ENCODE peak calls at places on chromosome 22, in seven cellular contexts. W is fibroblast of lung, Z is H9, E is mucosa of descending colon, D is Peyer's patch, Y is stomach, N is neural progenitor cell. J is an unnamed sample. For H3K4me1, the result is how much of the 10 kb centered on the place peaks cover.

GRCh38 chr22:41341990-41342389 is 39.8 kb upstream of the TEF start:
- DNase-seq in W (no peak), Z (no peak), E (no peak), D (no peak), Y (no peak), N (no peak), J (no peak)

GRCh38 chr22:20001082-20001638 is 15.5 kb downstream of the ARVCF start:
- DNase-seq in W (peak), Z (no peak), E (no peak), D (no peak), Y (no peak), N (no peak), J (no peak)

GRCh38 chr22:38572065-38572464 is 2.1 kb upstream of the DMC1 start:
- DNase-seq in W (peak), Z (no peak), E (peak), D (peak), Y (no peak), N (peak), J (peak)

GRCh38 chr22:34973926-34974325 is 92.0 kb upstream of the ISX start:
- DNase-seq in W (peak), Z (no peak), E (no peak), D (no peak), Y (no peak), N (peak), J (no peak)

GRCh38 chr22:38411016-38411415 is 44.0 kb downstream of the KCNJ4 start:
- DNase-seq in W (no peak), Z (no peak), E (no peak), D (no peak), Y (no peak), N (no peak), J (no peak)

GRCh38 chr22:27669798-27670599 is 131.6 kb downstream of the MN1 start:
- DNase-seq in W (peak), Z (peak), E (no peak), D (no peak), Y (no peak), N (no peak), J (no peak)

GRCh38 chr22:36334081-36334831 is 53.5 kb downstream of the MYH9 start:
- DNase-seq in W (peak), Z (peak), E (no peak), D (no peak), Y (no peak), N (peak), J (peak)

GRCh38 chr22:24567668-24568067 is 11.9 kb downstream of the SNRPD3 start:
- DNase-seq in W (no peak), Z (no peak), E (no peak), D (no peak), Y (no peak), N (no peak), J (no peak)

GRCh38 chr22:46408568-46409506 is 73.3 kb downstream of the TRMU start:
- DNase-seq in W (no peak), Z (no peak), E (no peak), D (no peak), Y (no peak), N (no peak), J (no peak)

GRCh38 chr22:35632902-35633301 is 15.3 kb upstream of the APOL6 start:
- DNase-seq in W (no peak), Z (no peak), E (no peak), D (no peak), Y (no peak), N (no peak), J (no peak)

GRCh38 chr22:45844949-45845613 is 131.9 kb downstream of the WNT7B start:
- DNase-seq in W (peak), Z (no peak), E (no peak), D (no peak), Y (no peak), N (peak), J (no peak)

GRCh38 chr22:28506207-28506606 is 173.4 kb downstream of the TTC28 start:
- DNase-seq in W (no peak), Z (no peak), E (no peak), D (no peak), Y (no peak), N (no peak), J (no peak)

GRCh38 chr22:29481265-29482000 is 1.4 kb downstream of the NEFH start:
- DNase-seq in W (no peak), Z (peak), E (no peak), D (no peak), Y (no peak), N (peak), J (no peak)

GRCh38 chr22:41576877-41577276 is 12.8 kb downstream of the PMM1 start:
- DNase-seq in W (peak), Z (peak), E (peak), D (peak), Y (peak), N (peak), J (no peak)

GRCh38 chr22:24414984-24415945 is 12.1 kb upstream of the ADORA2A start:
- DNase-seq in W (no peak), Z (no peak), E (no peak), D (no peak), Y (no peak), N (no peak), J (no peak)

GRCh38 chr22:21923163-21923561 is 29.5 kb downstream of the PPM1F start:
- DNase-seq in W (no peak), Z (no peak), E (no peak), D (no peak), Y (no peak), N (no peak), J (no peak)

GRCh38 chr22:37228106-37229011 is 15.7 kb downstream of the RAC2 start:
- DNase-seq in W (peak), Z (no peak), E (no peak), D (peak), Y (no peak), N (no peak), J (peak)

GRCh38 chr22:30210235-30210831 is 36.2 kb downstream of the LIF start:
- DNase-seq in W (peak), Z (peak), E (no peak), D (no peak), Y (peak), N (peak), J (no peak)

GRCh38 chr22:30305519-30305905 is 16.2 kb upstream of the CASTOR1 start:
- DNase-seq in W (no peak), Z (no peak), E (peak), D (peak), Y (peak), N (no peak), J (peak)

GRCh38 chr22:47355776-47356432 is 593.5 kb downstream of the TBC1D22A start:
- DNase-seq in W (no peak), Z (no peak), E (no peak), D (no peak), Y (peak), N (no peak), J (no peak)

GRCh38 chr22:30857791-30858190 is 110.8 kb downstream of the MORC2 start:
- DNase-seq in W (no peak), Z (no peak), E (no peak), D (peak), Y (peak), N (no peak), J (no peak)

GRCh38 chr22:48061726-48062125 is 1299.3 kb downstream of the TBC1D22A start:
- DNase-seq in W (no peak), Z (no peak), E (no peak), D (no peak), Y (no peak), N (no peak), J (no peak)

GRCh38 chr22:20537325-20537756 is 29.9 kb downstream of the MED15 start:
- DNase-seq in W (no peak), Z (no peak), E (no peak), D (no peak), Y (no peak), N (no peak), J (no peak)

GRCh38 chr22:37419370-37419915 is 7.8 kb downstream of the ELFN2 start:
- DNase-seq in W (no peak), Z (no peak), E (no peak), D (no peak), Y (no peak), N (no peak), J (no peak)

GRCh38 chr22:38850941-38851849 is 7.4 kb upstream of the NPTXR start:
- DNase-seq in W (peak), Z (no peak), E (no peak), D (no peak), Y (no peak), N (no peak), J (no peak)

GRCh38 chr22:29030618-29031235 is 30.9 kb downstream of the C22orf31 start:
- DNase-seq in W (peak), Z (peak), E (peak), D (peak), Y (peak), N (peak), J (no peak)

GRCh38 chr22:36136475-36136874 is 24.1 kb downstream of the APOL3 start:
- DNase-seq in W (peak), Z (no peak), E (no peak), D (no peak), Y (no peak), N (no peak), J (no peak)

GRCh38 chr22:29152381-29153138 is 53.1 kb upstream of the EMID1 start:
- DNase-seq in W (peak), Z (peak), E (peak), D (peak), Y (peak), N (peak), J (no peak)

GRCh38 chr22:33188316-33188715 is 130.1 kb upstream of the SYN3 start:
- DNase-seq in W (no peak), Z (no peak), E (no peak), D (no peak), Y (no peak), N (no peak), J (no peak)

GRCh38 chr22:32804823-32805585 is 3.5 kb downstream of the TIMP3 start:
- DNase-seq in W (peak), Z (no peak), E (no peak), D (no peak), Y (no peak), N (peak), J (no peak)

GRCh38 chr22:45058622-45058912 is 48.8 kb upstream of the PHF21B start:
- DNase-seq in W (no peak), Z (no peak), E (no peak), D (no peak), Y (no peak), N (no peak), J (no peak)

GRCh38 chr22:29096736-29097669 is 24.2 kb downstream of the KREMEN1 start:
- DNase-seq in W (no peak), Z (no peak), E (no peak), D (no peak), Y (peak), N (peak), J (no peak)

GRCh38 chr22:31044262-31044861 is 36.8 kb upstream of the SMTN start:
- DNase-seq in W (peak), Z (peak), E (peak), D (peak), Y (peak), N (no peak), J (no peak)

GRCh38 chr22:36447634-36448033 is 33.8 kb downstream of the TXN2 start:
- DNase-seq in W (no peak), Z (no peak), E (no peak), D (no peak), Y (no peak), N (no peak), J (no peak)

GRCh38 chr22:46196268-46196667 is 45.9 kb downstream of the PPARA start:
- DNase-seq in W (no peak), Z (no peak), E (peak), D (peak), Y (peak), N (no peak), J (no peak)

GRCh38 chr22:31491218-31491962 is 1.7 kb upstream of the EIF4ENIF1 start:
- DNase-seq in W (no peak), Z (peak), E (no peak), D (no peak), Y (no peak), N (peak), J (no peak)

GRCh38 chr22:33867118-33867863 is 53.0 kb downstream of the LARGE1 start:
- DNase-seq in W (peak), Z (no peak), E (peak), D (peak), Y (peak), N (no peak), J (no peak)

GRCh38 chr22:33921576-33922181 is 1.4 kb upstream of the LARGE1 start:
- DNase-seq in W (peak), Z (peak), E (peak), D (peak), Y (peak), N (peak), J (peak)

GRCh38 chr22:20430101-20430640 is 7.5 kb downstream of the SCARF2 start:
- DNase-seq in W (no peak), Z (peak), E (no peak), D (peak), Y (no peak), N (no peak), J (peak)

DNA sequence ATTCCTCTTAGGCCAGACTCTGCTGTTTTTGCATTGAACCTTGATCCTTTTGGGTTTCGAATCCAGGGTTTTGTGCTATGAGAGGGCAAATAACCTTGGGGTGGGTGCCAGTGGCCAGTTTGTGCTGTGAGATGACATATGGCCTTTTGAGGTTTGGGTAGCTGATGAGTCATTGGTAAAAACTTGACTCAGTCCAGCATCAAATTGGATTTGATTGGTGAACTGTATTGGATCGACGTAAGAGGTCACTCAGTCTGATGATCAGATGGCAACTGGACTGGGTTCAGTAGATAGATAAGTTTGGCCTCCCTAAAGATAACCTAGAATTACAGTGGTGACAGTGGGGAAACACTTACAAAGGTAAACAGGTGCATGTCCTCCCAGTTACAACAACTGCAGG is 41.0 kb upstream of the XKR3 start:
- DNase-seq in W (no peak), Z (no peak), E (no peak), D (no peak), Y (no peak), N (no peak), J (no peak)
- H3K4me1 ChIP-seq in W (under half), Z (under half), E (under half), D (under half), Y (under half), N (under half), J (under half)

GRCh38 chr22:49972163-49973017 is 11.8 kb downstream of the PIM3 start:
- DNase-seq in W (no peak), Z (peak), E (peak), D (peak), Y (peak), N (no peak), J (no peak)
- H3K4me1 ChIP-seq in W (under half), Z (under half), E (under half), D (under half), Y (half or more), N (under half), J (under half)

GRCh38 chr22:40054486-40054885 is 59.7 kb downstream of the FAM83F start:
- DNase-seq in W (no peak), Z (no peak), E (no peak), D (no peak), Y (no peak), N (no peak), J (no peak)

GRCh38 chr22:40051322-40051721 is 56.6 kb downstream of the FAM83F start:
- DNase-seq in W (no peak), Z (no peak), E (no peak), D (no peak), Y (no peak), N (no peak), J (no peak)

GRCh38 chr22:40053460-40053859 is 58.7 kb downstream of the FAM83F start:
- DNase-seq in W (no peak), Z (no peak), E (no peak), D (no peak), Y (no peak), N (no peak), J (no peak)

GRCh38 chr22:40046126-40046525 is 51.4 kb downstream of the FAM83F start:
- DNase-seq in W (no peak), Z (no peak), E (no peak), D (no peak), Y (no peak), N (no peak), J (no peak)

GRCh38 chr22:40050258-40050657 is 55.5 kb downstream of the FAM83F start:
- DNase-seq in W (no peak), Z (no peak), E (no peak), D (peak), Y (no peak), N (no peak), J (peak)
- H3K4me1 ChIP-seq in W (under half), Z (under half), E (under half), D (under half), Y (half or more), N (under half), J (half or more)

DNA sequence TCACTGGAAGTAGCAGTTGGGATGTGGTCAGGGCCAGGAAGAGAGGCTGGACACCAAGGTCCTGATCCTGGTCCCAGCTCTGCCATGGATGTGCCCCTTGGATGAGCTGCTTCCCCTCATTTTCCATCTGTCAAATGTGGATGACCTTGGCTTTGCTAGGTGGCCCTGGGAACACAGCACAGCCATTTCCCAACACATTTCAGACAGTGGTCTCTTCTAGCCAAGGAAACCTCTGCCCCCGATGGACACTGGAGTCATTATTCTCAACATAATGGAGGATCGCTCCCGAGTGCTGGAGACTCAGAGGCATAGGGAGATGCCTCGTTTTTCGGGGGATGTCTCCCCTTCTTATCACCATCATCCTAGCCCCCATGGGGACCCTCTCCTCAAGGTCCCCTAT is 13.6 kb upstream of the MPPED1 start:
- DNase-seq in W (no peak), Z (no peak), E (no peak), D (no peak), Y (no peak), N (no peak), J (no peak)
- H3K4me1 ChIP-seq in W (under half), Z (under half), E (under half), D (under half), Y (under half), N (under half), J (under half)

GRCh38 chr22:42648368-42649260 is 578 bp downstream of the CYB5R3 start:
- DNase-seq in W (peak), Z (no peak), E (peak), D (peak), Y (peak), N (no peak), J (peak)
- H3K4me1 ChIP-seq in W (under half), Z (under half), E (half or more), D (under half), Y (half or more), N (under half), J (under half)

DNA sequence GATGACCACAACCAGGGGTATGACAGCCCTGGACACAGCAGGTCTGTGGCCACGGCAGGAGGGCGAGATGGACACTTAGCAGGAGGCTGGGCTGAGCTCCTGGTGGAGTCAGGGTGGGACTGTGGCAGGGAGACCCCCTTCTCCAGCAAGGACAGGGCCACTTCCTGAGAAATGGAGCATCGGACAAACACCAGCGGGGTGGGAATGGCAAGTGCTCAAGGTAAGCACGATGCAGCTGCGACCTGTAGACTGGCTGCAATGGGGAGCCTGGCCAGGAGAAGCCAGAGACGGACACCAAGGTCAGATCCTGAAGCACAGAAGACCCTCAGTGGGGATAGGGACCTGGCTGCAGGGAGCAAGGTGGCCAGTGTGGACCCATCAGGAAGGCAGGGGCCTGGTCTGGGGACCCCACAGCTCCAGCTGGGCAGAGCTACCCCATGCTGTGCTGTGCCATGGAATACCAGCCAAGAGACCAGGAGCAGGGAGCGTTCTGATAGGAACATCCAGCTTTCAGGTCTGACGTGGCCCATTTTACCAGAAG is 29.2 kb downstream of the RSPH14 start:
- DNase-seq in W (no peak), Z (no peak), E (no peak), D (no peak), Y (no peak), N (no peak), J (no peak)
- H3K4me1 ChIP-seq in W (under half), Z (under half), E (under half), D (under half), Y (under half), N (under half), J (under half)

GRCh38 chr22:26570126-26570525 is 19.8 kb downstream of the TPST2 start:
- DNase-seq in W (peak), Z (no peak), E (peak), D (no peak), Y (no peak), N (no peak), J (no peak)
- H3K4me1 ChIP-seq in W (under half), Z (under half), E (under half), D (under half), Y (under half), N (under half), J (under half)

GRCh38 chr22:23215294-23216204 is 35.2 kb downstream of the BCR start:
- DNase-seq in W (peak), Z (no peak), E (no peak), D (no peak), Y (peak), N (no peak), J (peak)

GRCh38 chr22:23213031-23213555 is 32.8 kb downstream of the BCR start:
- DNase-seq in W (no peak), Z (no peak), E (no peak), D (no peak), Y (no peak), N (no peak), J (no peak)

GRCh38 chr22:23212061-23213030 is 32.0 kb downstream of the BCR start:
- DNase-seq in W (no peak), Z (no peak), E (no peak), D (no peak), Y (no peak), N (no peak), J (no peak)

GRCh38 chr22:23213581-23214341 is 33.5 kb downstream of the BCR start:
- DNase-seq in W (no peak), Z (no peak), E (no peak), D (no peak), Y (no peak), N (no peak), J (no peak)

GRCh38 chr22:23214398-23214797 is 34.1 kb downstream of the BCR start:
- DNase-seq in W (no peak), Z (no peak), E (no peak), D (no peak), Y (no peak), N (no peak), J (no peak)
- H3K4me1 ChIP-seq in W (under half), Z (under half), E (under half), D (under half), Y (half or more), N (under half), J (under half)